ENCODE peak calls at places on chromosomes 1 and 21, in seven cellular contexts. K is adrenal gland, R is suprapubic skin, E is endothelial cell of umbilical vein, M is ovary, W is prostate gland, D is sigmoid colon. L is an unnamed sample.

GRCh38 chr1:85862456-85862855 is 154.2 kb upstream of the ZNHIT6 start:
- DNase-seq in K (no peak), R (no peak), E (no peak), M (no peak), W (no peak), D (no peak), L (no peak)

GRCh38 chr1:201851949-201852348 is 23.0 kb downstream of the IPO9 start:
- DNase-seq in K (no peak), R (no peak), E (no peak), M (no peak), W (no peak), D (no peak), L (no peak)

GRCh38 chr1:22769932-22770331 is 59.3 kb downstream of the EPHB2 start:
- DNase-seq in K (no peak), R (no peak), E (no peak), M (no peak), W (no peak), D (no peak), L (no peak)

GRCh38 chr1:194289569-194290266 is 1103.3 kb upstream of the B3GALT2 start:
- DNase-seq in K (no peak), R (no peak), E (no peak), M (no peak), W (no peak), D (no peak), L (no peak)

GRCh38 chr1:54364613-54365012 is 41.6 kb downstream of the SSBP3 start:
- DNase-seq in K (no peak), R (no peak), E (no peak), M (no peak), W (no peak), D (no peak), L (no peak)

GRCh38 chr1:93770640-93771039 is 89.0 kb upstream of the BCAR3 start:
- DNase-seq in K (no peak), R (no peak), E (no peak), M (no peak), W (no peak), D (no peak), L (no peak)

GRCh38 chr21:44931137-44931500 is 8.7 kb upstream of the SLX9 start:
- DNase-seq in K (no peak), R (no peak), E (no peak), M (no peak), W (no peak), D (no peak), L (no peak)

GRCh38 chr21:22743085-22743484 is 1744.9 kb downstream of the NCAM2 start:
- DNase-seq in K (no peak), R (no peak), E (no peak), M (no peak), W (no peak), D (no peak), L (no peak)

GRCh38 chr1:19363526-19364152 is 51.5 kb downstream of the SLC66A1 start:
- DNase-seq in K (peak; percentile 51), R (no peak), E (no peak), M (no peak), W (no peak), D (no peak), L (peak; percentile 73)

GRCh38 chr1:161216945-161217712 is 2.0 kb downstream of the FCER1G start:
- DNase-seq in K (peak; percentile 21), R (no peak), E (no peak), M (no peak), W (no peak), D (peak; percentile 66), L (no peak)

GRCh38 chr21:26715878-26716506 is 129.2 kb downstream of the ADAMTS1 start:
- DNase-seq in K (peak; percentile 36), R (no peak), E (peak; percentile 55), M (no peak), W (peak; percentile 8), D (no peak), L (no peak)

GRCh38 chr1:25568834-25569598 is 25.6 kb downstream of the LDLRAP1 start:
- DNase-seq in K (peak; percentile 83), R (no peak), E (no peak), M (no peak), W (peak; percentile 52), D (peak; percentile 77), L (no peak)

GRCh38 chr1:70667771-70668170 is 256.7 kb downstream of the CTH start:
- DNase-seq in K (no peak), R (no peak), E (no peak), M (no peak), W (no peak), D (no peak), L (no peak)

GRCh38 chr1:160007577-160008200 is 24.1 kb downstream of the PIGM start:
- DNase-seq in K (no peak), R (no peak), E (peak; percentile 54), M (no peak), W (no peak), D (no peak), L (no peak)

GRCh38 chr21:28177008-28177603 is 815.6 kb downstream of the LTN1 start:
- DNase-seq in K (no peak), R (no peak), E (no peak), M (no peak), W (no peak), D (no peak), L (no peak)

GRCh38 chr1:53548031-53548491 is 88.9 kb downstream of the DMRTB1 start:
- DNase-seq in K (peak; percentile 2), R (peak; percentile 68), E (no peak), M (peak; percentile 13), W (no peak), D (peak; percentile 43), L (peak; percentile 33)

GRCh38 chr21:36615274-36615964 is 83.5 kb upstream of the SIM2 start:
- DNase-seq in K (no peak), R (no peak), E (no peak), M (no peak), W (peak; percentile 26), D (no peak), L (no peak)
- TF ChIP-seq CTCF in K (no peak), R (no peak), E (peak; percentile 37), M (no peak), W (no peak), D (no peak), L (no peak)

DNA sequence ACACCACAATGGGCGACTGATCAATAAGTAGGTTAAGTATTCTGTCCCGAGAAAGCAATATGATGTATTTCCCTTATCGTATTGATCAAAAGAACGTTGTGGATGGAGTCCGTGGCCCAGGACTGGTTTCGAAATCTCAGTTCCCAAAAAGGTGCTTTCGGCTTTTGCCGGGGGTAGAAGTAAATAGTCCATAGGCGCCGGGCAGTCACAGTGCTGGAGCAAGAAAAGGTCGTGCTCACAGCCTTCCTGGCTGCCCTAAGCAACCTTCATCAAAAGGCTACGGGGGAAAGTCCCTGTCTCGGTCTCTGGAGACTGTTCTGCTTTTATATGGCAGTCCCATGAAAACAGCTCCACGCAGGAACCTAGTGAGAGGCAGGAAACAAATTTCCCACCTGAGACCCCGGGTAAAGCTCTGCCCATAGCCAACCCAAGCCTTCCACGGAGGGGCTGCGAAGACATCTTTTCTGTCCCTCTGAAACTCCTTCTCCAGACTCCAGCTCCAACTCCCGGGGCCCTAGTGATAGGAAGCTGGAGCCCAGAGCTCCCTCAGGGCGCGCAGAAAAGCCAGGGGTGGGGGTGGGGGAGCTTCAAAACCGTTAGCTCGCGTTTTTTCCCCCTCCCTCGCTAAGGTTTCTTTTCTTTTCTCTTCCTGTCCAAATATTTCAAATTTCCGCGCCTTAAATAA is 7.0 kb downstream of the CDKN2C start:
- DNase-seq in K (peak; percentile 55), R (no peak), E (peak; percentile 55), M (peak; percentile 53), W (no peak), D (no peak), L (no peak)
- TF ChIP-seq POLR2A in K (peak; percentile 27), R (no peak), E (no peak), M (no peak), W (no peak), D (no peak), L (no peak)

GRCh38 chr1:41674501-41674900 is 190.0 kb upstream of the EDN2 start:
- DNase-seq in K (no peak), R (no peak), E (no peak), M (no peak), W (no peak), D (no peak), L (no peak)

GRCh38 chr1:41673355-41673754 is 188.9 kb upstream of the EDN2 start:
- DNase-seq in K (no peak), R (no peak), E (no peak), M (peak; percentile 7), W (no peak), D (no peak), L (no peak)

GRCh38 chr1:41672641-41673313 is 188.3 kb upstream of the EDN2 start:
- DNase-seq in K (no peak), R (no peak), E (no peak), M (no peak), W (no peak), D (no peak), L (no peak)

GRCh38 chr1:41672173-41672572 is 187.7 kb upstream of the EDN2 start:
- DNase-seq in K (no peak), R (no peak), E (no peak), M (no peak), W (peak; percentile 43), D (no peak), L (no peak)

GRCh38 chr1:41673806-41674205 is 189.3 kb upstream of the EDN2 start:
- DNase-seq in K (no peak), R (no peak), E (no peak), M (peak; percentile 18), W (no peak), D (no peak), L (no peak)
- H3K27ac ChIP-seq in K (no peak overlapping the region), R (no peak overlapping the region), E (no peak overlapping the region), M (no peak overlapping the region), W (no peak overlapping the region), D (no peak overlapping the region), L (no peak overlapping the region)

DNA sequence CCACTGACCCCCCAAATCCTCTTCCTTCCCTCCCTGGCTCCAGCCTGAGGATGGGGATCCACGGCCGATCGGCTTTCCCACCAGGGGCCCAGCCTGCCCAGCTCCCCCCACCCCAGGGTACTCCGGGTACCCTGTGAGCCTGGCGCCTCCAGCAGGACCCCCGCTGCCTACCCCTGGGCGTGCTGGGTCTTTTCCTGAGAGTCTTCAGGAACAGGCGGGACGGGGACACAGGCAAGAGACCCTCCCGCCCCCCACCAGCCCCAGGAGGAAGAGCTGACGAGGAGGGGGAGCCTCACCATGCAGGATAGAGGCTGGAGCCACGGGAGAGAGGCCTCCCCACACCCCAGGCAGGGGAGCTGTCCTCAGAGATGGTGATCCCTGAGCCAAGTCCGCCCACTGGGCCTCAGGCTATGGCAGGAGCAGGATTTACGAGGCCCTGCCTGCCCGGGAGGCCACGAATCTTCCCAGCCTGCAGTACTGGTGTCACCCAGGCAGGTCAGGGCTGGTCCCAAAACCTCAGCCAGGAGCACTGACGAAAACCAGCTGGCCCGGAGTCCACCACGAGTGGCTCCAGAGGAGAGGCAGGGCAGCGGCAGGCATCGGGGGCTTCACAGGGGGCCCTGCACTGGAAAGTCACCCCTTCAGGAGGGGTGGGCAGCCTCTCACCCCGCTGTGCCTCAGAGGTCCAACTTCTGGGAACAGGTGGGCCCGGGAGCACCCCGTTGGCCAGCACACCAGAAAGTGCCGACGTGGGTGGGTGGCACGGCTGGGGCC is 58.0 kb downstream of the MEGF6 start:
- DNase-seq in K (peak; percentile 38), R (no peak), E (no peak), M (peak; percentile 81), W (peak; percentile 87), D (no peak), L (no peak)
- TF ChIP-seq CTCF in K (no peak), R (no peak), E (no peak), M (no peak), W (peak; percentile 35), D (no peak), L (no peak)